ENCODE peak calls at places on chromosomes 7 and 10, in seven cellular contexts. F is HCT116, Q is IMR-90, P is GM23248, V is GM23338, E is H9, T is hepatocyte. U is an unnamed sample.

GRCh38 chr7:101565601-101566209 is 63.4 kb downstream of the MYL10 start:
- DNase-seq in F (no peak), Q (no peak), P (no peak), V (no peak), E (peak; percentile 24), T (no peak), U (no peak)

GRCh38 chr10:11153245-11153644 is 135.6 kb downstream of the CELF2 start:
- DNase-seq in F (no peak), Q (no peak), P (no peak), V (no peak), E (no peak), T (no peak), U (no peak)

GRCh38 chr10:99689461-99689860 is 30.2 kb downstream of the ENTPD7 start:
- DNase-seq in F (no peak), Q (peak; percentile 33), P (peak; percentile 61), V (no peak), E (no peak), T (no peak), U (no peak)

GRCh38 chr10:28717659-28718201 is 40.4 kb downstream of the BAMBI start:
- DNase-seq in F (no peak), Q (no peak), P (no peak), V (no peak), E (no peak), T (no peak), U (no peak)

GRCh38 chr7:132140341-132140740 is 435.9 kb downstream of the PLXNA4 start:
- DNase-seq in F (no peak), Q (no peak), P (peak; percentile 33), V (no peak), E (no peak), T (no peak), U (no peak)

GRCh38 chr7:8378349-8379019 is 54.9 kb upstream of the NXPH1 start:
- DNase-seq in F (no peak), Q (no peak), P (no peak), V (no peak), E (no peak), T (no peak), U (no peak)

GRCh38 chr7:25117226-25118047 is 7.6 kb downstream of the CYCS start:
- DNase-seq in F (no peak), Q (peak; percentile 27), P (no peak), V (no peak), E (no peak), T (no peak), U (no peak)

GRCh38 chr10:24360286-24361127 is 151.6 kb downstream of the KIAA1217 start:
- DNase-seq in F (peak; percentile 47), Q (peak; percentile 73), P (peak; percentile 82), V (peak; percentile 81), E (peak; percentile 58), T (peak; percentile 81), U (peak; percentile 77)

GRCh38 chr7:148894596-148894995 is 10.5 kb upstream of the EZH2 start:
- DNase-seq in F (no peak), Q (no peak), P (peak; percentile 44), V (no peak), E (no peak), T (no peak), U (no peak)

DNA sequence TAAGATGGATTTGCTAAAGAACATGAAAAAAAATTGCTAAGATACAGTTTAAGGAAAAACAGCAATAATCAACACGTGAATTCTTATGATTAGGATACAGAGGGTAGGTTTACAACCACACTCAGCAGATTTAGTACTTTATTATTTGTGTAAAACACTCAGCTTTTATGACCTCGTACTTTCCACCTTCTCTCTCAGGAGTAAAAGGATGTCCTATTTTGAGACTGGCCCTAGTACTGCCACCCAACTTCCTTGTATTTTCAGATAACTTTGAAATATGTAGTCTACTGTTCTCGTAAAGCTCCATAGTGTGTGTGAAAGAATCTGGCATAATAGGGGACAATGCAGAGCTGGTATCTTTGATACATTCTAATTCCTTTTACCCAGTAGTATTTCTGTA is 186.2 kb downstream of the ARL4A start:
- DNase-seq in F (no peak), Q (no peak), P (no peak), V (no peak), E (no peak), T (no peak), U (no peak)
- H3K4me2 ChIP-seq in F (no peak overlapping the region), Q (no peak overlapping the region), P (no peak overlapping the region), V (no peak overlapping the region), E (no peak overlapping the region), T (no peak overlapping the region), U (no peak overlapping the region)

GRCh38 chr7:27814054-27814453 is 74.1 kb downstream of the TAX1BP1 start:
- DNase-seq in F (no peak), Q (peak; percentile 26), P (no peak), V (no peak), E (no peak), T (no peak), U (no peak)

GRCh38 chr7:27810186-27810585 is 70.2 kb downstream of the TAX1BP1 start:
- DNase-seq in F (no peak), Q (no peak), P (no peak), V (no peak), E (no peak), T (no peak), U (no peak)

GRCh38 chr7:27812706-27813105 is 72.7 kb downstream of the TAX1BP1 start:
- DNase-seq in F (no peak), Q (no peak), P (no peak), V (no peak), E (no peak), T (no peak), U (no peak)

GRCh38 chr7:27804139-27804538 is 64.2 kb downstream of the TAX1BP1 start:
- DNase-seq in F (no peak), Q (no peak), P (peak; percentile 43), V (no peak), E (no peak), T (no peak), U (no peak)

DNA sequence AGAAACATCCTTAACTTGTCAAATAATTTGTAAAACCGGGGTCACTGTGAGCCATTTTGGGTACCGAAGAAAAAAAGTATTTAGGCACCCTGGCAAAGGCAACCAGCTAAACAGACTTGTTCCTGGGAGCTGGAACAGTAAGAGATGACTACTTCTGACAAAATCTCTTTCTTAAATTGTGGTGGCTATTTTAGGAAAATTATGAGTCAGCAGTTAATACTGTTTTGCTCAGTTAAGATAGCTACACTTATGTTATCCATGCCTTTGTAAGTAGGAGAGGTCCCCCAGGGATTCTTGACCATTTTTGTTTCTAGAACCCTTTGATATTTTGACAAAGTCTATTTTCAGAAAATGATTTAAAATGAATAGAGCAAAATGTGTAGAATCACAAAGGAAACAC is 68.7 kb downstream of the TAX1BP1 start:
- DNase-seq in F (no peak), Q (peak; percentile 80), P (peak; percentile 86), V (no peak), E (no peak), T (no peak), U (no peak)
- H3K4me2 ChIP-seq in F (peak overlapping the region; percentile 2), Q (no peak overlapping the region), P (peak overlapping the region; percentile 64), V (no peak overlapping the region), E (no peak overlapping the region), T (no peak overlapping the region), U (no peak overlapping the region)

GRCh38 chr7:36036590-36036989 is 116.5 kb upstream of the EEPD1 start:
- DNase-seq in F (no peak), Q (no peak), P (no peak), V (no peak), E (no peak), T (no peak), U (no peak)
- H3K4me2 ChIP-seq in F (no peak overlapping the region), Q (no peak overlapping the region), P (no peak overlapping the region), V (no peak overlapping the region), E (no peak overlapping the region), T (peak overlapping the region; percentile 25), U (no peak overlapping the region)

GRCh38 chr10:112666070-112666469 is 219.1 kb downstream of the VTI1A start:
- DNase-seq in F (no peak), Q (no peak), P (no peak), V (no peak), E (no peak), T (no peak), U (no peak)

GRCh38 chr10:112658900-112659328 is 211.9 kb downstream of the VTI1A start:
- DNase-seq in F (peak; percentile 41), Q (no peak), P (no peak), V (no peak), E (no peak), T (peak; percentile 37), U (no peak)

GRCh38 chr10:112658465-112658864 is 211.4 kb downstream of the VTI1A start:
- DNase-seq in F (no peak), Q (no peak), P (no peak), V (no peak), E (no peak), T (no peak), U (no peak)

DNA sequence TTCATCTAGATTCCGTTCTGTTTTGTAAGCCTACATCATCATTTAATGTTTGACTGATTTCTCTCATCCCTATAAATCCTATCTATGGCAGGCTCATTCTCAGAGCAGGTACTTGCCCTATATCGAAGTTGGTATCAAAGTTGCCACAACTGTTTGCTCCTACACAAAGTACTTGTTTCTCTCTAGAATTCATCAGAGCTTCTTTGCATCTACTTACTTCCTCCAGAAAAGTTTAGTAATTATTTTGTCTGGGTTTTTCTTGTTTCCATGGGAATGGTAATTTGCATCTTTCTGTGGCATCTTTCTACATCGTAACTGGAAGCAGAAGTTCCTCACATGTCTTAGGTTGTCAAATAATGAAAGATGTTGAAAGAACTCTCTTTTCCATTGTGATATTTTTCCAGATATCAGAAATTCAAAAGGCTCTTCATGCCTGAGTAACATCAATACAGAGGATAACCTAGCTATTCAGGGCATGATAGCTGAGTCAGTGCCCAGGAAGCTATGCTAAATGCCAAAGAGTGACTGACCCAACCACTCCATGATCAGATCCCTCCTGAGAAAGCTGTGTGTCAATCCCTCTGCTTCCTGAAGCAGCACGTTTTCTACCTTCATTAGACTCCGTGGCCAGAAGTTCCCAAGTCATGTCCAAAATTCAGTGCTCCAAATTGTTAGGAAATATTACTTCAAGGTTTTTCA is 216.3 kb downstream of the VTI1A start:
- DNase-seq in F (peak; percentile 75), Q (peak; percentile 73), P (peak; percentile 90), V (no peak), E (no peak), T (no peak), U (no peak)
- H3K4me2 ChIP-seq in F (peak overlapping the region; percentile 39), Q (no peak overlapping the region), P (peak overlapping the region; percentile 40), V (no peak overlapping the region), E (no peak overlapping the region), T (no peak overlapping the region), U (no peak overlapping the region)